ENCODE peak calls at places on chromosomes 13 and 19, in six cellular contexts. N is KG1; P is stimulated activated CD8-positive, alpha-beta memory T cell treated with anti-CD3 and anti-CD28 coated beads, Interleukin-15, amount 100 ng/mL, for 48 hours; T is uterus; E is lung microvascular endothelial cell; G is NCI-H1694 treated with DMSO at 0.1 percent for 48 hours. C is an unnamed sample.

GRCh38 chr19:17932485-17933338 is at the start of gene CCDC124:
- DNase-seq in N (peak; percentile 89), P (peak; percentile 87), T (peak; percentile 85), E (peak; percentile 95), G (peak; percentile 86), C (peak; percentile 96)

GRCh38 chr13:42255854-42256253 is 16.1 kb upstream of the AKAP11 start:
- DNase-seq in N (no peak), P (no peak), T (no peak), E (peak; percentile 25), G (no peak), C (no peak)

GRCh38 chr13:101792189-101792588 is 339.7 kb downstream of the ITGBL1 start:
- DNase-seq in N (no peak), P (no peak), T (no peak), E (no peak), G (no peak), C (no peak)

GRCh38 chr13:60759499-60759898 is 362.5 kb downstream of the TDRD3 start:
- DNase-seq in N (no peak), P (no peak), T (no peak), E (peak; percentile 89), G (no peak), C (no peak)

GRCh38 chr19:11045536-11045935 is 43.7 kb upstream of the LDLR start:
- DNase-seq in N (no peak), P (no peak), T (no peak), E (no peak), G (no peak), C (no peak)

GRCh38 chr19:28633223-28634030 is 579.5 kb downstream of the UQCRFS1 start:
- DNase-seq in N (peak; percentile 17), P (peak; percentile 9), T (no peak), E (peak; percentile 45), G (peak; percentile 3), C (no peak)

GRCh38 chr19:36113895-36114762 is 546 bp downstream of the POLR2I start:
- DNase-seq in N (no peak), P (no peak), T (no peak), E (peak; percentile 49), G (no peak), C (peak; percentile 33)

GRCh38 chr13:34371645-34372044 is 553.7 kb downstream of the RFC3 start:
- DNase-seq in N (no peak), P (no peak), T (no peak), E (no peak), G (no peak), C (no peak)

GRCh38 chr19:3725640-3726310 is 17.6 kb downstream of the TJP3 start:
- DNase-seq in N (no peak), P (no peak), T (no peak), E (no peak), G (no peak), C (no peak)

GRCh38 chr19:40799558-40800338 is 757 bp downstream of the EGLN2 start:
- DNase-seq in N (no peak), P (no peak), T (peak; percentile 64), E (peak; percentile 85), G (no peak), C (peak; percentile 24)

GRCh38 chr13:45928843-45929242 is 77.3 kb upstream of the SIAH3 start:
- DNase-seq in N (no peak), P (no peak), T (no peak), E (peak; percentile 64), G (peak; percentile 69), C (no peak)

GRCh38 chr19:4972509-4973230 is 3.8 kb downstream of the KDM4B start:
- DNase-seq in N (no peak), P (no peak), T (no peak), E (no peak), G (no peak), C (peak; percentile 52)

GRCh38 chr19:35431147-35431807 is 16.8 kb upstream of the FFAR2 start:
- DNase-seq in N (no peak), P (no peak), T (no peak), E (no peak), G (no peak), C (no peak)

GRCh38 chr13:98606296-98606695 is 29.4 kb upstream of the STK24 start:
- DNase-seq in N (no peak), P (no peak), T (no peak), E (no peak), G (no peak), C (no peak)

GRCh38 chr13:107964356-107964755 is 251.0 kb downstream of the LIG4 start:
- DNase-seq in N (no peak), P (no peak), T (no peak), E (no peak), G (peak; percentile 40), C (no peak)

GRCh38 chr13:49412749-49413148 is 31.1 kb downstream of the CAB39L start:
- DNase-seq in N (no peak), P (no peak), T (no peak), E (no peak), G (no peak), C (no peak)

GRCh38 chr13:26377038-26377437 is 123.1 kb downstream of the CDK8 start:
- DNase-seq in N (no peak), P (no peak), T (no peak), E (peak; percentile 11), G (peak; percentile 9), C (peak; percentile 4)

GRCh38 chr13:39765801-39766463 is 110.5 kb downstream of the COG6 start:
- DNase-seq in N (no peak), P (no peak), T (peak; percentile 51), E (peak; percentile 40), G (peak; percentile 100), C (no peak)

GRCh38 chr19:5695649-5696195 is 5.6 kb downstream of the RPL36 start:
- DNase-seq in N (no peak), P (no peak), T (no peak), E (no peak), G (no peak), C (no peak)

C was measured in HTR-8/SVneo.